ENCODE peak calls at places on chromosome 21, in six cellular contexts. F, N, A, J, Z and Q are unnamed samples.
A peak's percentile ranks its signal among the peaks of the same experiment; 100 is the strongest.

GRCh38 chr21:27677547-27677946 is 710.7 kb upstream of the ADAMTS5 start:
- DNase-seq in Z (no peak), J (no peak), A (no peak), F (no peak), N (no peak), Q (no peak)

GRCh38 chr21:35565204-35565611 is 495.1 kb downstream of the SETD4 start:
- DNase-seq in N (no peak), Z (no peak), F (no peak), A (no peak), J (no peak), Q (peak; percentile 27)

GRCh38 chr21:33495743-33496142 is 4.2 kb upstream of the DNAJC28 start:
- DNase-seq in F (no peak), J (no peak), A (no peak), Z (no peak), N (no peak), Q (no peak)

GRCh38 chr21:44052071-44052829 is 40.1 kb downstream of the TRAPPC10 start:
- DNase-seq in J (no peak), N (no peak), Z (no peak), F (no peak), A (no peak), Q (no peak)

GRCh38 chr21:41804381-41804780 is 37.5 kb upstream of the RIPK4 start:
- DNase-seq in Z (no peak), J (no peak), N (no peak), F (no peak), A (no peak), Q (no peak)

GRCh38 chr21:41250519-41250918 is 66.1 kb upstream of the FAM3B start:
- DNase-seq in N (no peak), A (no peak), F (no peak), Z (no peak), J (no peak), Q (no peak)

GRCh38 chr21:15759469-15759868 is 29.7 kb downstream of the USP25 start:
- DNase-seq in F (no peak), J (no peak), A (no peak), Z (no peak), N (no peak), Q (no peak)

GRCh38 chr21:20882462-20883415 is 115.5 kb upstream of the NCAM2 start:
- DNase-seq in F (peak; percentile 3), A (no peak), Z (no peak), N (no peak), J (no peak), Q (peak; percentile 65)

GRCh38 chr21:26148834-26149354 is 21.7 kb downstream of the APP start:
- DNase-seq in J (no peak), N (no peak), A (no peak), F (no peak), Z (no peak), Q (no peak)

GRCh38 chr21:46119565-46120271 is 21.8 kb downstream of the COL6A2 start:
- DNase-seq in N (no peak), Z (no peak), A (peak; percentile 3), J (no peak), F (no peak), Q (no peak)

GRCh38 chr21:28396421-28396820 is 596.3 kb downstream of the LTN1 start:
- DNase-seq in N (no peak), J (no peak), F (no peak), Z (no peak), A (no peak), Q (no peak)

GRCh38 chr21:35354078-35354477 is 305.0 kb upstream of the RUNX1 start:
- DNase-seq in F (no peak), N (no peak), Z (no peak), J (no peak), A (no peak), Q (no peak)

GRCh38 chr21:19607983-19608668 is 1204.5 kb upstream of the TMPRSS15 start:
- DNase-seq in N (no peak), A (no peak), F (no peak), Z (no peak), J (no peak), Q (no peak)

GRCh38 chr21:31252091-31252490 is 92.0 kb downstream of the TIAM1 start:
- DNase-seq in A (no peak), Z (no peak), J (no peak), N (no peak), F (no peak), Q (no peak)

GRCh38 chr21:45550552-45551210 is 8.4 kb upstream of the SLC19A1 start:
- DNase-seq in N (peak; percentile 20), J (no peak), F (no peak), Z (no peak), A (no peak), Q (no peak)